ENCODE peak calls at places on chromosomes 13 and 19, in six cellular contexts. T is ovary, Y is tibial artery, K is AG09309, G is breast epithelium, X is fibroblast of mammary gland. J is an unnamed sample.

GRCh38 chr19:49222011-49222410 is 64.4 kb downstream of the TRPM4 start:
- DNase-seq in T (no peak), Y (no peak), K (no peak), G (no peak), X (peak; percentile 28), J (no peak)

GRCh38 chr19:45303269-45304060 is 19.2 kb downstream of the CKM start:
- DNase-seq in T (no peak), Y (no peak), K (no peak), G (no peak), X (no peak), J (no peak)

GRCh38 chr19:31548941-31549340 is 199.7 kb upstream of the TSHZ3 start:
- DNase-seq in T (no peak), Y (no peak), K (no peak), G (no peak), X (peak; percentile 54), J (no peak)

GRCh38 chr13:30739646-30740642 is 4.6 kb downstream of the ALOX5AP start:
- DNase-seq in T (no peak), Y (no peak), K (peak; percentile 38), G (no peak), X (peak; percentile 93), J (no peak)

GRCh38 chr19:41998246-41999020 is 4.4 kb upstream of the ATP1A3 start:
- DNase-seq in T (no peak), Y (no peak), K (no peak), G (no peak), X (peak; percentile 34), J (no peak)

GRCh38 chr13:41610426-41610825 is 153.1 kb downstream of the RGCC start:
- DNase-seq in T (no peak), Y (no peak), K (peak; percentile 95), G (no peak), X (peak; percentile 91), J (no peak)

GRCh38 chr13:27271572-27272096 is 1.0 kb downstream of the RASL11A start:
- DNase-seq in T (no peak), Y (no peak), K (no peak), G (no peak), X (no peak), J (no peak)

GRCh38 chr19:18605546-18606280 is 886 bp downstream of the CRLF1 start:
- DNase-seq in T (no peak), Y (no peak), K (no peak), G (no peak), X (no peak), J (no peak)

GRCh38 chr19:45170146-45171106 is 7.6 kb downstream of the TRAPPC6A start:
- DNase-seq in T (no peak), Y (no peak), K (no peak), G (no peak), X (no peak), J (no peak)

GRCh38 chr13:70568571-70568970 is 460.3 kb upstream of the KLHL1 start:
- DNase-seq in T (no peak), Y (no peak), K (no peak), G (no peak), X (peak; percentile 42), J (peak; percentile 20)

GRCh38 chr13:92390217-92390616 is 836.4 kb upstream of the GPC6 start:
- DNase-seq in T (no peak), Y (no peak), K (no peak), G (no peak), X (no peak), J (no peak)

GRCh38 chr13:107866007-107866665 is 349.2 kb downstream of the LIG4 start:
- DNase-seq in T (no peak), Y (no peak), K (no peak), G (no peak), X (no peak), J (no peak)

GRCh38 chr19:5147971-5148793 is 179.3 kb downstream of the KDM4B start:
- DNase-seq in T (no peak), Y (peak; percentile 70), K (peak; percentile 25), G (no peak), X (peak; percentile 64), J (no peak)

GRCh38 chr19:18273566-18274302 is 518 bp downstream of the IQCN start:
- DNase-seq in T (no peak), Y (no peak), K (no peak), G (no peak), X (no peak), J (no peak)

GRCh38 chr13:35198821-35199220 is 256.8 kb downstream of the NBEA start:
- DNase-seq in T (no peak), Y (no peak), K (no peak), G (no peak), X (no peak), J (no peak)

GRCh38 chr19:1251503-1252220 is 3.3 kb downstream of the MIDN start:
- DNase-seq in T (peak; percentile 66), Y (peak; percentile 89), K (no peak), G (peak; percentile 79), X (no peak), J (no peak)

GRCh38 chr13:112103971-112104872 is 37.3 kb downstream of the SOX1 start:
- DNase-seq in T (no peak), Y (no peak), K (no peak), G (no peak), X (no peak), J (no peak)

GRCh38 chr19:27741236-27741635 is 1471.7 kb downstream of the UQCRFS1 start:
- DNase-seq in T (no peak), Y (no peak), K (no peak), G (peak; percentile 4), X (no peak), J (no peak)

GRCh38 chr13:51747438-51748434 is 56.2 kb downstream of the DHRS12 start:
- DNase-seq in T (no peak), Y (no peak), K (no peak), G (no peak), X (no peak), J (no peak)

DNA sequence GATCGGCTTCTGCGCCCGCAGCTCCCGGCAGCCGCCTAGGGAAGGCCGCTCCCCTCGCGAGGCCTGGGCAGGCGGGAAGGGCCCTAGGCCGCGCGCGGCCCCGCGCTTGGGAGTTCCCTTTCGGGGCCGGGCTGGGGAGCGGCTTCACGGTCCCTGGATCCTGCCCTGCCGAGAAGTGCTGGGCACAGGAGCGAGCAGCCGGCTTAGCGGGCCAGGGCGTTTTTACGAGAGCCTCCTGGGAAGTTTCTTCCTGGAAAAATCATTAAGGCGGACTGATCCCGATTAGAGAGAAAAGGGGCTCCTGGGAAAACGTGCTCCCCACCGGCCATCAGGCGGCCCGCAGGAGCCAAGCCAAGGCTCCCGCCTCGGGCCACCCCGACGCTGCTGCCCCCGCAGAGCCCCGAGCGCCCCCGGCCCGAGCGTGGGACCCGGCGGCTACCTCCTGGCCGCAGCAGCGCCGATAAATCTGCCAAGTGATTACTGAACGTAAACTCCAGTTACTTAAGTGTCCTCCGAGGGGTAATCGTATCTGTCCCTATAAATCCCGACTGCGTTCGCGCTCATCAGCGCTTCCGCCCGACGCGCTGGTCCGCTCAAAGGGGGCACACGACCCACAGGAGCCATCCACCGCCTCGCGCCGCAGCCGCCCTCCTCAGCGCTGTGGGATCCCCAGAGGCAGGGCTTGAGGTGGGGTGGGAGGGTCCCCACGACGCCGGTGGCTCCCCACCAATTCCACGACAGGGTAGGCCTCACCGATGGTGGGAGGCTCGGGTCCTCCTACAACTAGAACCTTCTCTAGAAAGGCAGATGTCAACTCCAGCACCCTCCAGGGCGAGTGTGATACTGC is 2.8 kb downstream of the ZIC5 start:
- DNase-seq in T (no peak), Y (no peak), K (no peak), G (no peak), X (no peak), J (no peak)
- H3K4me3 ChIP-seq in T (peak overlapping the region; percentile 14), Y (peak overlapping the region; percentile 7), K (peak overlapping the region; percentile 28), G (peak overlapping the region; percentile 32), X (no peak overlapping the region), J (peak overlapping the region; percentile 22)

DNA sequence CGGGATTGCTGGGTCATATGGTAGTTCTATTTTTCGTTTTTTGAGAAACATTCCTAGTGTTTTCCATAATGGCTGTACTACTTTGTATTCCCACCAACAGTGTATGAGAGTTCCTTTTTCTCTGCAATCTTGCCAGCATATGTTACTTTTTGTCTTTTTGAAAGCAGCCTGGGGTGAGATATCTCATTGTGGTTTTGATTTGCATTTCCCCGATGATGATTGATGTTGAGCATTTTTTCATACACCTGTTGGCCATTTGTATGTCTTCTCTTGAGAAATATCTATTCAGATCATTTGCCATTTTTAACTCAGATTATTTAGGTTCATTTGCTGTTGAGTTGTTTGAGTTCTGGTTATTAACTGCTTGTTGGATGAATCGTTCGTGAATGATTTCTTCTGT is 18.5 kb upstream of the ATP12A start:
- DNase-seq in T (no peak), Y (no peak), K (no peak), G (no peak), X (no peak), J (no peak)
- H3K4me3 ChIP-seq in T (no peak overlapping the region), Y (no peak overlapping the region), K (no peak overlapping the region), G (no peak overlapping the region), X (no peak overlapping the region), J (no peak overlapping the region)

GRCh38 chr13:39417131-39417530 is 185.9 kb downstream of the LHFPL6 start:
- DNase-seq in T (no peak), Y (no peak), K (no peak), G (no peak), X (no peak), J (no peak)
- H3K4me3 ChIP-seq in T (no peak overlapping the region), Y (peak overlapping the region; percentile 17), K (no peak overlapping the region), G (no peak overlapping the region), X (no peak overlapping the region), J (no peak overlapping the region)

GRCh38 chr13:75073791-75074190 is 408.2 kb downstream of the TBC1D4 start:
- DNase-seq in T (no peak), Y (no peak), K (no peak), G (no peak), X (no peak), J (no peak)
- H3K4me3 ChIP-seq in T (no peak overlapping the region), Y (no peak overlapping the region), K (no peak overlapping the region), G (no peak overlapping the region), X (no peak overlapping the region), J (no peak overlapping the region)

GRCh38 chr13:45228002-45228401 is 27.2 kb upstream of the KCTD4 start:
- DNase-seq in T (no peak), Y (no peak), K (no peak), G (no peak), X (no peak), J (no peak)
- H3K4me3 ChIP-seq in T (no peak overlapping the region), Y (no peak overlapping the region), K (no peak overlapping the region), G (no peak overlapping the region), X (no peak overlapping the region), J (no peak overlapping the region)

GRCh38 chr19:3366104-3366760 is at the start of gene NFIC:
- DNase-seq in T (peak; percentile 91), Y (peak; percentile 93), K (peak; percentile 52), G (peak; percentile 79), X (peak; percentile 84), J (no peak)

GRCh38 chr19:3365447-3366103 is 808 bp upstream of the NFIC start:
- DNase-seq in T (peak; percentile 67), Y (peak; percentile 91), K (no peak), G (peak; percentile 75), X (peak; percentile 71), J (no peak)

GRCh38 chr19:3364501-3364858 is 1.9 kb upstream of the NFIC start:
- DNase-seq in T (no peak), Y (no peak), K (no peak), G (no peak), X (no peak), J (no peak)

GRCh38 chr19:3363841-3364500 is 2.4 kb upstream of the NFIC start:
- DNase-seq in T (peak; percentile 20), Y (no peak), K (no peak), G (no peak), X (no peak), J (no peak)

DNA sequence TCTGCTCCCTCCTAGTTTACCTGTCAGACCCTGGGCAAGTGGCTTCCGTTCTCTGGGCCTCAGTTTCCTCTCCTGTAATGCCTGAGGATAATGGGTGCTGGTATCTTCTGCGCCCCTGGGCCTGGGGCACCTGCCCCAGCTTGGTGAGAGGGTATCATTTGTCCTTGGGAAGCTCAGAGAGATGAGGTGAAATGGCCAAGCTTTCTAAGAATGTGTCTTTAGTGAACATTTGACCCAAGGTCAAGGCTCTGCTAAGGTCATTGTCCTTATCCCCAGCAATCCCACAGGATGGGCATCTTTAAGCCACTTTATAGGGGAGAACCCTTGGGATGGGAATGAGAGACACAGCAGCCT is 1.3 kb upstream of the NFIC start:
- DNase-seq in T (no peak), Y (no peak), K (no peak), G (no peak), X (no peak), J (no peak)
- H3K4me3 ChIP-seq in T (peak overlapping the region; percentile 88), Y (peak overlapping the region; percentile 98), K (no peak overlapping the region), G (no peak overlapping the region), X (no peak overlapping the region), J (no peak overlapping the region)